ENCODE peak calls at places on chromosomes 6 and 20, in ten cellular contexts. D is H7, A is psoas muscle, W is transverse colon, V is gastrocnemius medialis, B is OCI-LY7, K is adipocyte, N is PC-9, Y is hepatocyte, G is BE2C. R is an unnamed sample. For H3K36me3, the result is how much of the 10 kb centered on the place peaks cover.

GRCh38 chr6:90222724-90223198 is 73.9 kb downstream of the BACH2 start:
- DNase-seq in D (no peak), A (no peak), W (no peak), V (peak), B (no peak), K (no peak), N (peak), Y (peak), G (no peak), R (no peak)

GRCh38 chr20:32353848-32354496 is 4.2 kb upstream of the ASXL1 start:
- DNase-seq in D (no peak), A (no peak), W (no peak), V (no peak), B (no peak), K (no peak), N (no peak), Y (no peak), G (no peak), R (no peak)

GRCh38 chr20:64033981-64034493 is 1.9 kb upstream of the C20orf204 start:
- DNase-seq in D (no peak), A (no peak), W (no peak), V (no peak), B (no peak), K (no peak), N (no peak), Y (no peak), G (no peak), R (no peak)

GRCh38 chr6:136784910-136785746 is 7.1 kb downstream of the MAP3K5 start:
- DNase-seq in D (no peak), A (peak), W (peak), V (peak), B (peak), K (no peak), N (no peak), Y (no peak), G (no peak), R (no peak)

GRCh38 chr20:22819784-22820183 is 215.3 kb upstream of the SSTR4 start:
- DNase-seq in D (peak), A (no peak), W (no peak), V (no peak), B (no peak), K (no peak), N (no peak), Y (no peak), G (no peak), R (no peak)

GRCh38 chr6:129031051-129031599 is 148.2 kb downstream of the LAMA2 start:
- DNase-seq in D (no peak), A (no peak), W (no peak), V (no peak), B (no peak), K (peak), N (no peak), Y (no peak), G (no peak), R (peak)

GRCh38 chr6:12289655-12290489 is at the start of gene EDN1:
- DNase-seq in D (peak), A (peak), W (peak), V (peak), B (peak), K (peak), N (peak), Y (peak), G (peak), R (peak)

GRCh38 chr20:39645130-39645529 is 683.0 kb downstream of the DHX35 start:
- DNase-seq in D (no peak), A (no peak), W (no peak), V (no peak), B (no peak), K (no peak), N (no peak), Y (no peak), G (no peak), R (no peak)

GRCh38 chr6:107704377-107705013 is 119.6 kb downstream of the SCML4 start:
- DNase-seq in D (peak), A (no peak), W (no peak), V (no peak), B (peak), K (peak), N (peak), Y (peak), G (peak), R (peak)

GRCh38 chr20:51016521-51016920 is 6.4 kb downstream of the KCNG1 start:
- DNase-seq in D (no peak), A (no peak), W (no peak), V (no peak), B (no peak), K (no peak), N (no peak), Y (no peak), G (no peak), R (no peak)

GRCh38 chr6:456358-456857 is 64.9 kb downstream of the IRF4 start:
- DNase-seq in D (no peak), A (no peak), W (no peak), V (no peak), B (no peak), K (no peak), N (no peak), Y (no peak), G (no peak), R (no peak)

GRCh38 chr20:47181056-47181862 is 175.2 kb downstream of the ZMYND8 start:
- DNase-seq in D (peak), A (no peak), W (peak), V (no peak), B (peak), K (peak), N (peak), Y (peak), G (peak), R (peak)

GRCh38 chr20:9179193-9179802 is 110.4 kb downstream of the PLCB4 start:
- DNase-seq in D (no peak), A (no peak), W (no peak), V (no peak), B (no peak), K (peak), N (no peak), Y (no peak), G (no peak), R (peak)

GRCh38 chr20:17946040-17946439 is 22.6 kb downstream of the SNX5 start:
- DNase-seq in D (no peak), A (no peak), W (no peak), V (no peak), B (no peak), K (no peak), N (no peak), Y (no peak), G (no peak), R (no peak)

GRCh38 chr20:17946572-17947473 is 21.8 kb downstream of the SNX5 start:
- DNase-seq in D (no peak), A (no peak), W (no peak), V (no peak), B (no peak), K (no peak), N (no peak), Y (no peak), G (no peak), R (no peak)

GRCh38 chr20:17949899-17950298 is 18.7 kb downstream of the SNX5 start:
- DNase-seq in D (no peak), A (no peak), W (no peak), V (no peak), B (no peak), K (no peak), N (no peak), Y (no peak), G (no peak), R (no peak)

GRCh38 chr20:17948442-17948841 is 20.2 kb downstream of the SNX5 start:
- DNase-seq in D (no peak), A (no peak), W (no peak), V (no peak), B (no peak), K (no peak), N (no peak), Y (no peak), G (no peak), R (no peak)

GRCh38 chr20:17947474-17947815 is 21.1 kb downstream of the SNX5 start:
- DNase-seq in D (no peak), A (no peak), W (no peak), V (no peak), B (no peak), K (no peak), N (no peak), Y (no peak), G (no peak), R (no peak)
- H3K36me3 ChIP-seq in D (half or more), A (half or more), W (half or more), V (under half), B (half or more), K (half or more), N (half or more), Y (under half), G (half or more), R (half or more)

GRCh38 chr20:20489054-20489453 is 121.2 kb downstream of the INSM1 start:
- DNase-seq in D (no peak), A (no peak), W (no peak), V (no peak), B (no peak), K (no peak), N (no peak), Y (no peak), G (no peak), R (no peak)
- H3K36me3 ChIP-seq in D (under half), A (half or more), W (under half), V (under half), B (under half), K (under half), N (under half), Y (under half), G (under half), R (under half)

DNA sequence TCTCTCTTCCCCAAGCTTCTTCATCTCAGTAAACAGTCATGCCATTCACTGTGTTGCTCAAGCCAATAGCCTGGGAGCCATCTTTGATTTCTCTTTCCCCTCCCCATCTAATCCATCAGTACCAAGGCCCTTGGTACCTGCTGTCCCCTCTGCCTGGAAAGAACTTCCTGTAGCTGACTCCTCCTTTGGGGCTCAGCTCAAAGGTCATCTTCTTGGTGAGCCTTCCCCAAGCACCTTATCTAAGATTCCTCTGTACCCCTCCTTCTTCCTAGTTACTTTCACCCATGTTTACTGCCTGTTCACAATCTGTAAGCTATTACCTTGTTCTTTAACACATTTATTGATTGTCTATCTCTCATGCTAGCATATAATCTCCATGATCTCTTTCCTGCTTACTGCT is 3.5 kb downstream of the AARS2 start:
- DNase-seq in D (no peak), A (no peak), W (no peak), V (no peak), B (no peak), K (no peak), N (no peak), Y (no peak), G (no peak), R (no peak)
- H3K36me3 ChIP-seq in D (under half), A (half or more), W (under half), V (under half), B (half or more), K (half or more), N (under half), Y (under half), G (half or more), R (half or more)

GRCh38 chr6:30323806-30324205 is 2.9 kb upstream of the TRIM39 start:
- DNase-seq in D (no peak), A (no peak), W (no peak), V (no peak), B (no peak), K (no peak), N (no peak), Y (no peak), G (no peak), R (no peak)
- H3K36me3 ChIP-seq in D (under half), A (under half), W (under half), V (under half), B (under half), K (under half), N (under half), Y (under half), G (under half), R (under half)

GRCh38 chr6:3280866-3281465 is 22.2 kb downstream of the PSMG4 start:
- DNase-seq in D (no peak), A (no peak), W (peak), V (peak), B (no peak), K (peak), N (no peak), Y (no peak), G (no peak), R (peak)

GRCh38 chr6:3282461-3283236 is 23.9 kb downstream of the PSMG4 start:
- DNase-seq in D (no peak), A (no peak), W (peak), V (peak), B (no peak), K (no peak), N (no peak), Y (no peak), G (no peak), R (no peak)

GRCh38 chr6:3280091-3280490 is 21.3 kb downstream of the PSMG4 start:
- DNase-seq in D (no peak), A (no peak), W (peak), V (peak), B (no peak), K (no peak), N (no peak), Y (no peak), G (no peak), R (peak)

GRCh38 chr6:3283241-3283640 is 24.5 kb downstream of the PSMG4 start:
- DNase-seq in D (no peak), A (no peak), W (no peak), V (no peak), B (no peak), K (no peak), N (no peak), Y (no peak), G (no peak), R (no peak)

DNA sequence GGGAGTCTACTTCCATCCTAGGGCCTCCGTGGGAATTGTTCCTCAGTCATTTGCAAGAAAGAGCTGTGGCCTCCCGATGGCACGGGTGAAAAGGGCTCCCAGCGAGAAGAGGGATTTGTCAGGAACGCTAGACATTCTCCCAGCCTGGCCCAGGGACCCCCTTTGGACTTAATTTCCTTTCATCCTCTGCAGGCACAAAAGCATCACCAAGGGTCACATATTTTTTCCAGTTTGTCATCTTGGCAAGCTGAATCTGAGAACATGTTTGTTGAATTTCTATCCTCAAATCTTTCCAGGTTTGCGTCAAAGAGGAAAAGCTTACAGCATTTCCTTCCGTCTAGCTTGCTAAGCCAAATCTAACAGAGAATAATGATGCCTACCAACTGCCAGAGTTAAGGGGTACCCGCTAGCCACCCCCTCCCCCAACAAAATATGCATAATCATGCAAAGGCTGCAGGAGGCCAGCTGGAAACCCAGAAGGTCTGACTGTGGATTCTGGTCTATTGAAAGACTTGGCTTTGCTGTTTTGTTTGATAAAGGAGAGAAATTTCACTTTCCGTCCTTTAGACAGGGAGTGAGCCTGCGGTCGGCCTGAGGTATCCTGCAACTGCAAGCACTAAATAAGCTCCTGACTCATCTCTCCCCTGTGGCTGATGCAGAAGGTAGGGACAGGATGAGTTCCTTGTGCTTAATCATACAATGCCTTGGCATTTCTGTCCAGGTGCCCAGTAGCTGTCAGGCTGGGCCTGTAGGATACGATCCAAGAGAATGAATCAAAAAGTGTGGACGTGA is 23.1 kb downstream of the PSMG4 start:
- DNase-seq in D (peak), A (peak), W (peak), V (peak), B (no peak), K (peak), N (peak), Y (no peak), G (no peak), R (peak)
- H3K36me3 ChIP-seq in D (under half), A (under half), W (under half), V (under half), B (under half), K (under half), N (under half), Y (under half), G (under half), R (under half)

R was measured in brain microvascular endothelial cell.